ENCODE peak calls at places on chromosomes 4 and X, in five cellular contexts. O, T, X, C and U are unnamed samples.

GRCh38 chr4:76305971-76306881 is at the start of gene STBD1:
- DNase-seq in X (peak), T (peak), O (peak), C (peak), U (peak)

GRCh38 chr4:79294064-79294463 is 31.8 kb downstream of the NAA11 start:
- DNase-seq in X (no peak), C (no peak), O (no peak), T (no peak), U (no peak)

GRCh38 chr4:81609844-81610243 is 138.1 kb upstream of the RASGEF1B start:
- DNase-seq in X (no peak), O (no peak), T (no peak), C (no peak), U (no peak)

GRCh38 chr4:54879576-54879975 is 221.8 kb downstream of the KIT start:
- DNase-seq in T (no peak), C (peak), X (peak), O (no peak), U (no peak)

GRCh38 chr4:51923343-51923742 is 80.4 kb downstream of the DCUN1D4 start:
- DNase-seq in X (no peak), T (no peak), O (no peak), C (no peak), U (no peak)

GRCh38 chr4:176380352-176381157 is 60.8 kb downstream of the SPCS3 start:
- DNase-seq in T (no peak), C (no peak), X (no peak), O (no peak), U (peak)

GRCh38 chrX:39576081-39576701 is 521.6 kb downstream of the BCOR start:
- DNase-seq in C (peak), X (no peak), T (peak), O (no peak), U (peak)

GRCh38 chrX:68929332-68930150 is 100.7 kb downstream of the EFNB1 start:
- DNase-seq in X (peak), T (no peak), C (peak), O (no peak), U (peak)

GRCh38 chr4:6042293-6043063 is 24.2 kb upstream of the C4orf50 start:
- DNase-seq in C (no peak), T (no peak), X (no peak), O (no peak), U (no peak)

GRCh38 chr4:185128272-185129119 is 14.6 kb upstream of the SLC25A4 start:
- DNase-seq in X (no peak), C (peak), O (no peak), T (peak), U (peak)

GRCh38 chr4:127685292-127685691 is 44.9 kb upstream of the SLC25A31 start:
- DNase-seq in O (no peak), C (no peak), T (no peak), X (peak), U (no peak)

GRCh38 chr4:169351860-169352259 is 81.1 kb upstream of the SH3RF1 start:
- DNase-seq in C (no peak), T (no peak), X (no peak), O (no peak), U (peak)

GRCh38 chrX:152637649-152638442 is at the start of gene GABRQ:
- DNase-seq in X (peak), T (peak), C (peak), O (no peak), U (peak)

GRCh38 chr4:186190456-186191265 is 706 bp upstream of the CYP4V2 start:
- DNase-seq in O (peak), X (no peak), C (peak), T (no peak), U (peak)

GRCh38 chr4:185221491-185221890 is 12.1 kb downstream of the SNX25 start:
- DNase-seq in C (no peak), X (no peak), O (no peak), T (no peak), U (no peak)

GRCh38 chr4:37584087-37584486 is 102.1 kb downstream of the RELL1 start:
- DNase-seq in X (no peak), O (no peak), C (no peak), T (no peak), U (no peak)

GRCh38 chr4:87932718-87933136 is 42.8 kb upstream of the SPP1 start:
- DNase-seq in C (no peak), X (no peak), T (peak), O (no peak), U (no peak)

GRCh38 chr4:152028131-152028530 is 267.3 kb upstream of the GATB start:
- DNase-seq in X (no peak), O (no peak), C (no peak), T (no peak), U (no peak)

GRCh38 chr4:17324431-17324830 is 187.5 kb downstream of the QDPR start:
- DNase-seq in O (peak), T (peak), C (no peak), X (peak), U (peak)

GRCh38 chr4:131470360-131470759 is 1678.7 kb upstream of the PCDH10 start:
- DNase-seq in C (no peak), O (no peak), T (no peak), X (no peak), U (no peak)

GRCh38 chr4:117479673-117480072 is 394.3 kb upstream of the TRAM1L1 start:
- DNase-seq in T (no peak), X (no peak), O (no peak), C (no peak), U (no peak)

GRCh38 chrX:109732319-109732779 is 708 bp downstream of the ACSL4 start:
- DNase-seq in X (no peak), O (peak), T (no peak), C (no peak), U (no peak)

GRCh38 chrX:122220644-122221373 is 963.3 kb upstream of the GRIA3 start:
- DNase-seq in T (peak), C (peak), O (no peak), X (no peak), U (no peak)

GRCh38 chr4:78937837-78938236 is 1.4 kb downstream of the PAQR3 start:
- DNase-seq in T (no peak), X (no peak), C (peak), O (no peak), U (no peak)

GRCh38 chr4:7295201-7295916 is 103.0 kb downstream of the SORCS2 start:
- DNase-seq in C (no peak), T (no peak), O (no peak), X (no peak), U (peak)

GRCh38 chr4:178309890-178310289 is 867.7 kb upstream of the AGA start:
- DNase-seq in X (no peak), O (no peak), C (no peak), T (no peak), U (no peak)